ENCODE peak calls at places on chromosomes 11 and 22, in seven cellular contexts. H is transverse colon, T is fibroblast of the aortic adventitia, F is right atrium auricular region, G is thoracic aorta, M is cardiac fibroblast, S is OCI-LY7. K is an unnamed sample.

GRCh38 chr11:69280451-69280850 is 13.5 kb upstream of the MYEOV start:
- DNase-seq in H (no peak), T (peak), F (no peak), G (no peak), M (peak), S (no peak), K (peak)

GRCh38 chr22:24521791-24522245 is 26.7 kb downstream of the UPB1 start:
- DNase-seq in H (peak), T (peak), F (no peak), G (no peak), M (peak), S (peak), K (peak)

GRCh38 chr22:26713823-26714449 is 56.5 kb downstream of the MIAT start:
- DNase-seq in H (no peak), T (peak), F (peak), G (no peak), M (peak), S (no peak), K (peak)

GRCh38 chr11:71204294-71204693 is 48.1 kb downstream of the SHANK2 start:
- DNase-seq in H (no peak), T (no peak), F (no peak), G (no peak), M (no peak), S (peak), K (no peak)

GRCh38 chr11:19963697-19964340 is 196.5 kb downstream of the DBX1 start:
- DNase-seq in H (no peak), T (no peak), F (no peak), G (no peak), M (no peak), S (no peak), K (peak)

GRCh38 chr11:77101043-77101537 is 1.6 kb upstream of the OMP start:
- DNase-seq in H (no peak), T (no peak), F (no peak), G (no peak), M (peak), S (peak), K (peak)

GRCh38 chr22:37189011-37189466 is 992 bp upstream of the C1QTNF6 start:
- DNase-seq in H (no peak), T (peak), F (no peak), G (no peak), M (peak), S (no peak), K (no peak)

GRCh38 chr11:19321351-19321750 is 80.6 kb upstream of the E2F8 start:
- DNase-seq in H (no peak), T (no peak), F (no peak), G (no peak), M (no peak), S (no peak), K (no peak)

GRCh38 chr11:62555464-62556092 is 9.0 kb upstream of the AHNAK start:
- DNase-seq in H (peak), T (peak), F (no peak), G (no peak), M (peak), S (peak), K (no peak)

GRCh38 chr11:77154381-77155081 is 26.5 kb downstream of the MYO7A start:
- DNase-seq in H (no peak), T (no peak), F (no peak), G (no peak), M (no peak), S (no peak), K (no peak)

GRCh38 chr11:2578006-2578933 is 121.5 kb downstream of the KCNQ1OT1 start:
- DNase-seq in H (peak), T (no peak), F (no peak), G (no peak), M (no peak), S (no peak), K (no peak)

GRCh38 chr11:17498058-17498457 is 21.4 kb upstream of the ABCC8 start:
- DNase-seq in H (peak), T (no peak), F (no peak), G (no peak), M (no peak), S (peak), K (no peak)

GRCh38 chr22:50184004-50184461 is 1.7 kb upstream of the TRABD start:
- DNase-seq in H (peak), T (peak), F (peak), G (no peak), M (peak), S (no peak), K (peak)

GRCh38 chr11:126138636-126139540 is 72.6 kb downstream of the RPUSD4 start:
- DNase-seq in H (no peak), T (peak), F (no peak), G (no peak), M (no peak), S (no peak), K (no peak)

GRCh38 chr11:126140932-126141291 is 70.5 kb downstream of the RPUSD4 start:
- DNase-seq in H (peak), T (peak), F (peak), G (no peak), M (peak), S (no peak), K (peak)

GRCh38 chr11:126137146-126137545 is 74.3 kb downstream of the RPUSD4 start:
- DNase-seq in H (no peak), T (peak), F (no peak), G (no peak), M (no peak), S (no peak), K (no peak)

GRCh38 chr11:126139541-126140091 is 71.8 kb downstream of the RPUSD4 start:
- DNase-seq in H (no peak), T (peak), F (no peak), G (no peak), M (peak), S (no peak), K (peak)

GRCh38 chr11:126140106-126140931 is 71.1 kb downstream of the RPUSD4 start:
- DNase-seq in H (no peak), T (peak), F (no peak), G (no peak), M (no peak), S (no peak), K (no peak)
- TF ChIP-seq CTCF in H (no peak), T (no peak), F (no peak), G (no peak), M (no peak), S (no peak), K (no peak)

GRCh38 chr11:114078423-114078822 is 18.9 kb downstream of the ZBTB16 start:
- DNase-seq in H (no peak), T (no peak), F (no peak), G (no peak), M (no peak), S (no peak), K (no peak)

GRCh38 chr11:114081641-114082414 is 22.3 kb downstream of the ZBTB16 start:
- DNase-seq in H (no peak), T (peak), F (no peak), G (no peak), M (peak), S (no peak), K (peak)

GRCh38 chr11:114079406-114080072 is 20.0 kb downstream of the ZBTB16 start:
- DNase-seq in H (no peak), T (no peak), F (no peak), G (no peak), M (peak), S (no peak), K (peak)

GRCh38 chr11:114080769-114081168 is 21.3 kb downstream of the ZBTB16 start:
- DNase-seq in H (no peak), T (no peak), F (no peak), G (no peak), M (no peak), S (no peak), K (no peak)

DNA sequence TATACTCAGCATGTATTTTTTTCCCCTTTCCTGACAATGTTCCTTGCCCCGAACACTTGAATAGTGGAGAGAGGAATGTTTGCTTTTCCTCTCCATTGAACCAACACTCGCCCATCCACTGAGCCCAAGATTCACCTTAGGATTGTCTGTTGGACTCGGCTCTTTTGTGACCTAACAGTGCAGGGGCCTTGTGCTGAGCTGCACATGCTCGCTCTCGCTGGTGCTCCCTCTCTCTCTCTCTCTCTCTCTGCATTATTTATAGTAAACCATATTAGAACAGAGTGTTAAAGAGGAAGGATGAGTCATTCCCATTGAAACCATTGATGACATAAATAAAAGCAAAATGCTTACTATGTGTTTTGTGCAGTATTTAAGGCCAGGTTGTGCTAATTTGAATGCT is 20.7 kb downstream of the ZBTB16 start:
- DNase-seq in H (no peak), T (no peak), F (no peak), G (no peak), M (peak), S (no peak), K (peak)
- H3K4me3 ChIP-seq in H (peak), T (no peak), F (no peak), G (peak), M (no peak), S (no peak), K (no peak)

DNA sequence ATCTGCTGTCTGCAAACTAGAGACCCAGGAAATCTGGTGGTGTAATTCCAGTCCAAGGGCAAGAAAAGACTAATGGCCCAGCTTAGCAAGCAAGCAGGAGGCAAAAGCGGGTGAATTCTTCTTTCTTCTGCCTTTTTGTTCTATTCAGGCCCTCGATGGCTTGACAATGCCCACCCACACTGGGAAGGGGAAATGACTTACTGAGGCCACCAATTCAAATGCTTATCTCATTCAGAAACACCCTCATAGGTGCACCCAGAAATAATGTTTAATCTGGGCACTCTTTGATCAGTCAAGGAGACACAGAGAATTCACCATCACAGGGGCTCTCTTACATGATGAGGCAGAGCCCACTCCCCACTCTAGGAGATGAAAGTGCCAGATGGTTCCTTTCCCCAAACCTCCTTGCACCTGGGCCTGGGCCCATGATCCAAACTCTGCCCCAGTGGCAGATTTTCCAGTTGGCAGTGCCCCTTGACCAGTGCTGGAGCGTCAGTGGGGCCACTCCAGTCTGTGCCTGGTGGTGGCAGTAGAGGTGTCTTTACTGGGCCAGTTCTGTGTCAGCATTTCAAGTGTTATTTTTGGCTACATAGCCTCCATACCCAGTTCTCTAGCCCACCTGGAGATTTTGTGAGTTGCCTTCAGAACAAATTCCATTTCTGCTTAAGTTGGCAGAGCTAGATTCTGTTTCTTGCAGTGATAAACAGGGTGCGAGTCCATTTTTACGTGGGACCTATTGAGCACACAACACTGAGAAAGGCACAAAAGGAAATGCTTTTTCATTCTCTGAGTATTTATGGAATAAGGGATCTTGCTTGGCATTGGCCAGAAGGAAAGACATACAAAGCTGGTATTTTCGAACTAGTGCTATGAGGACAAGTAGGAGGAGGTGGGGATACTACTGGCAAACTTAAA is 7.5 kb downstream of the ELMOD1 start:
- DNase-seq in H (no peak), T (no peak), F (no peak), G (no peak), M (peak), S (peak), K (no peak)
- TF ChIP-seq CTCF in H (no peak), T (peak), F (no peak), G (no peak), M (peak), S (peak), K (peak)

GRCh38 chr22:41697126-41697775 is 2.1 kb upstream of the MEI1 start:
- DNase-seq in H (peak), T (peak), F (peak), G (peak), M (peak), S (peak), K (peak)
- H3K4me3 ChIP-seq in H (peak), T (peak), F (peak), G (peak), M (peak), S (no peak), K (no peak)